ENCODE peak calls at places on chromosomes 3 and 15, in four cellular contexts. J is ascending aorta, C is heart left ventricle, Y is right atrium auricular region. T is an unnamed sample.

GRCh38 chr15:101538177-101538576 is 48.7 kb upstream of the PCSK6 start:
- DNase-seq in J (peak; percentile 25), C (no peak), Y (peak; percentile 30), T (no peak)

GRCh38 chr3:57221883-57222282 is 5.6 kb upstream of the APPL1 start:
- DNase-seq in J (no peak), C (no peak), Y (no peak), T (no peak)

GRCh38 chr3:177005718-177006405 is 191.4 kb downstream of the TBL1XR1 start:
- DNase-seq in J (no peak), C (no peak), Y (no peak), T (no peak)

GRCh38 chr3:78645628-78646310 is 1122.0 kb downstream of the ROBO1 start:
- DNase-seq in J (no peak), C (no peak), Y (no peak), T (no peak)

GRCh38 chr3:182621435-182622240 is 171.7 kb upstream of the ATP11B start:
- DNase-seq in J (no peak), C (no peak), Y (no peak), T (no peak)

GRCh38 chr3:38627956-38628355 is 21.5 kb downstream of the SCN5A start:
- DNase-seq in J (no peak), C (no peak), Y (no peak), T (no peak)

GRCh38 chr15:95615436-95615835 is 715.1 kb upstream of the NR2F2 start:
- DNase-seq in J (no peak), C (no peak), Y (no peak), T (no peak)

GRCh38 chr3:39255503-39256325 is 24.1 kb downstream of the CX3CR1 start:
- DNase-seq in J (no peak), C (peak; percentile 29), Y (no peak), T (no peak)

GRCh38 chr15:35479423-35479822 is 66.5 kb downstream of the DPH6 start:
- DNase-seq in J (no peak), C (no peak), Y (no peak), T (no peak)

GRCh38 chr3:139285691-139286090 is 58.1 kb upstream of the MRPS22 start:
- DNase-seq in J (no peak), C (no peak), Y (no peak), T (no peak)

GRCh38 chr3:171354706-171355582 is 105.3 kb downstream of the TNIK start:
- DNase-seq in J (no peak), C (no peak), Y (no peak), T (no peak)

GRCh38 chr3:125647318-125648014 is 52.2 kb upstream of the OSBPL11 start:
- DNase-seq in J (no peak), C (no peak), Y (no peak), T (peak; percentile 44)

GRCh38 chr15:73231661-73232443 is 136.9 kb downstream of the HCN4 start:
- DNase-seq in J (no peak), C (no peak), Y (no peak), T (no peak)

GRCh38 chr15:32993285-32993684 is 201.2 kb downstream of the FMN1 start:
- DNase-seq in J (no peak), C (no peak), Y (no peak), T (no peak)

GRCh38 chr15:78360426-78360825 is 20.3 kb downstream of the CRABP1 start:
- DNase-seq in J (peak; percentile 30), C (peak; percentile 25), Y (no peak), T (no peak)

GRCh38 chr3:140913728-140914127 is 27.9 kb upstream of the SLC25A36 start:
- DNase-seq in J (no peak), C (no peak), Y (no peak), T (no peak)

GRCh38 chr3:13858768-13859520 is 20.9 kb downstream of the WNT7A start:
- DNase-seq in J (no peak), C (no peak), Y (no peak), T (no peak)

GRCh38 chr15:39127925-39128617 is 452.8 kb upstream of the THBS1 start:
- DNase-seq in J (no peak), C (no peak), Y (no peak), T (no peak)

GRCh38 chr3:29914861-29915524 is 634.1 kb downstream of the RBMS3 start:
- DNase-seq in J (no peak), C (no peak), Y (no peak), T (no peak)

GRCh38 chr3:62252614-62253147 is 120.7 kb downstream of the FEZF2 start:
- DNase-seq in J (no peak), C (no peak), Y (no peak), T (no peak)

GRCh38 chr3:52859686-52860423 is 25.0 kb upstream of the MUSTN1 start:
- DNase-seq in J (no peak), C (no peak), Y (no peak), T (no peak)

GRCh38 chr3:69669070-69669469 is 70.2 kb upstream of the MITF start:
- DNase-seq in J (no peak), C (no peak), Y (no peak), T (no peak)

GRCh38 chr3:64022451-64023186 is 675 bp downstream of the PSMD6 start:
- DNase-seq in J (no peak), C (no peak), Y (no peak), T (no peak)

GRCh38 chr3:16151109-16151508 is 23.4 kb upstream of the GALNT15 start:
- DNase-seq in J (no peak), C (peak; percentile 79), Y (peak; percentile 85), T (no peak)

GRCh38 chr3:185656321-185656840 is 70.3 kb downstream of the SENP2 start:
- DNase-seq in J (peak; percentile 90), C (peak; percentile 33), Y (peak; percentile 87), T (no peak)

GRCh38 chr15:80367661-80368060 is 36.5 kb upstream of the ARNT2 start:
- DNase-seq in J (no peak), C (no peak), Y (no peak), T (no peak)

GRCh38 chr15:55588070-55588817 is at the start of gene PYGO1:
- DNase-seq in J (peak; percentile 69), C (peak; percentile 43), Y (no peak), T (no peak)

GRCh38 chr15:35909414-35909813 is 363.4 kb upstream of the DPH6 start:
- DNase-seq in J (no peak), C (no peak), Y (no peak), T (no peak)

GRCh38 chr3:197811343-197811742 is 20.3 kb downstream of the LRCH3 start:
- DNase-seq in J (peak; percentile 87), C (peak; percentile 35), Y (peak; percentile 83), T (no peak)

GRCh38 chr3:42891042-42891441 is 14.9 kb upstream of the ZNF662 start:
- DNase-seq in J (no peak), C (no peak), Y (no peak), T (no peak)

GRCh38 chr15:78130466-78131294 is 565 bp downstream of the CIB2 start:
- DNase-seq in J (peak; percentile 63), C (no peak), Y (no peak), T (no peak)

GRCh38 chr3:15272431-15273196 is 59.8 kb downstream of the SH3BP5 start:
- DNase-seq in J (peak; percentile 60), C (no peak), Y (peak; percentile 46), T (no peak)

GRCh38 chr3:13332158-13332557 is 88.0 kb downstream of the NUP210 start:
- DNase-seq in J (no peak), C (no peak), Y (no peak), T (no peak)

GRCh38 chr3:113514265-113514769 is 639 bp downstream of the SPICE1 start:
- DNase-seq in J (no peak), C (no peak), Y (no peak), T (no peak)

GRCh38 chr3:46488735-46489361 is 8.9 kb upstream of the RTP3 start:
- DNase-seq in J (peak; percentile 85), C (peak; percentile 88), Y (peak; percentile 83), T (peak; percentile 75)

GRCh38 chr15:68885070-68885469 is 45.3 kb upstream of the SPESP1 start:
- DNase-seq in J (no peak), C (no peak), Y (no peak), T (no peak)

GRCh38 chr15:39199076-39199475 is 381.8 kb upstream of the THBS1 start:
- DNase-seq in J (no peak), C (peak; percentile 31), Y (no peak), T (no peak)

DNA sequence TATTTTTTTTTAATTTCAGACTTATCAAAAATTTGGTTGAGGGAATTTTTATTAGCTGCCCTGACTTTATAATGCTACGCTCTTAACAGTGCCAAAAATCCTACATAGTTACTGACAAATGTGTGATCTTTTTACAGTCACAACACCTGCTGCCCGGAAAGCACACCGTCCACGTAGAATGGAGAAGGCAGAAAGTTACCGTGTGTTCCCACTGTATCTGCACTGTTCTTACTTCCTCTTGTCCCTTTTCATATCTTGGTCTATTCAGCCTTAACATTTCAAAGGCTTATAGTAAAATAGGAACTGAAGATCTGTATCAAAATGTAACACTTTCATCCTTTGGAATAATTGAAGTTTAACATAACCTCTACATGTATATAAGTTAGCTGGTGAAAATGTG is 136.5 kb downstream of the LRRC28 start:
- DNase-seq in J (no peak), C (no peak), Y (no peak), T (no peak)
- H3K9me3 ChIP-seq in J (no peaks in the 10 kb centered on the region), C (no peaks in the 10 kb centered on the region), Y (peaks cover 10% of the 10 kb centered on the region), T (peaks cover 18% of the 10 kb centered on the region)

GRCh38 chr3:121545049-121545563 is 682 bp downstream of the POLQ start:
- DNase-seq in J (no peak), C (no peak), Y (no peak), T (no peak)
- H3K4me3 ChIP-seq in J (peak overlapping the region; percentile 66), C (peak overlapping the region; percentile 67), Y (no peak overlapping the region), T (peak overlapping the region; percentile 54)

GRCh38 chr15:46723308-46723707 is 994.0 kb upstream of the SEMA6D start:
- DNase-seq in J (no peak), C (no peak), Y (no peak), T (no peak)
- H3K9me3 ChIP-seq in J (peaks cover 11% of the 10 kb centered on the region), C (no peaks in the 10 kb centered on the region), Y (no peaks in the 10 kb centered on the region), T (no peaks in the 10 kb centered on the region)

GRCh38 chr3:58463181-58463941 is 28.5 kb upstream of the KCTD6 start:
- DNase-seq in J (peak; percentile 86), C (peak; percentile 68), Y (peak; percentile 80), T (peak; percentile 59)
- H3K4me3 ChIP-seq in J (peak overlapping the region; percentile 56), C (peak overlapping the region; percentile 44), Y (no peak overlapping the region), T (no peak overlapping the region)

T was measured in breast epithelium.